ENCODE peak calls at places on chromosomes 4 and X, in seven cellular contexts. D, C, W, M, B, H and F are unnamed samples. For H3K9me3, the result is how much of the 10 kb centered on the place peaks cover.

GRCh38 chr4:18813771-18814170 is 792.2 kb upstream of the LCORL start:
- DNase-seq in D (no peak), C (no peak), W (no peak), M (no peak), B (no peak), H (no peak), F (no peak)

GRCh38 chrX:14351889-14352288 is 177.4 kb upstream of the GLRA2 start:
- DNase-seq in D (no peak), C (no peak), W (no peak), M (no peak), B (no peak), H (no peak), F (no peak)

GRCh38 chrX:9569875-9570274 is 105.0 kb downstream of the TBL1X start:
- DNase-seq in D (no peak), C (no peak), W (no peak), M (no peak), B (no peak), H (no peak), F (no peak)

GRCh38 chrX:129006491-129006890 is 516.8 kb downstream of the SMARCA1 start:
- DNase-seq in D (no peak), C (no peak), W (no peak), M (no peak), B (no peak), H (no peak), F (no peak)

GRCh38 chr4:8854016-8854415 is 17.6 kb downstream of the HMX1 start:
- DNase-seq in D (no peak), C (no peak), W (no peak), M (no peak), B (no peak), H (no peak), F (no peak)

GRCh38 chrX:45515262-45516215 is 314.9 kb upstream of the DIPK2B start:
- DNase-seq in D (peak), C (peak), W (peak), M (peak), B (peak), H (peak), F (no peak)

GRCh38 chr4:7719354-7720174 is 220.1 kb downstream of the AFAP1 start:
- DNase-seq in D (no peak), C (peak), W (peak), M (peak), B (peak), H (peak), F (peak)

GRCh38 chr4:157459789-157460188 is 239.3 kb downstream of the GRIA2 start:
- DNase-seq in D (no peak), C (no peak), W (no peak), M (peak), B (no peak), H (no peak), F (no peak)

GRCh38 chr4:9894604-9895361 is 113.3 kb downstream of the DRD5 start:
- DNase-seq in D (no peak), C (no peak), W (no peak), M (peak), B (no peak), H (no peak), F (no peak)

GRCh38 chr4:140711910-140712309 is 44.3 kb downstream of the TBC1D9 start:
- DNase-seq in D (no peak), C (no peak), W (no peak), M (no peak), B (no peak), H (no peak), F (no peak)

GRCh38 chr4:141702472-141703182 is 66.2 kb downstream of the IL15 start:
- DNase-seq in D (no peak), C (no peak), W (no peak), M (peak), B (no peak), H (no peak), F (no peak)

GRCh38 chrX:118459494-118459893 is 36.1 kb upstream of the DOCK11 start:
- DNase-seq in D (no peak), C (peak), W (no peak), M (peak), B (peak), H (peak), F (peak)

GRCh38 chr4:84493092-84493850 is 5.8 kb downstream of the NKX6-1 start:
- DNase-seq in D (no peak), C (no peak), W (peak), M (peak), B (no peak), H (peak), F (no peak)

GRCh38 chr4:12446237-12446636 is 1017.5 kb upstream of the HS3ST1 start:
- DNase-seq in D (no peak), C (no peak), W (no peak), M (peak), B (no peak), H (no peak), F (no peak)

GRCh38 chrX:154597221-154597620 is 12.3 kb downstream of the CTAG1A start:
- DNase-seq in D (no peak), C (no peak), W (no peak), M (no peak), B (no peak), H (no peak), F (no peak)

GRCh38 chrX:154598656-154599055 is 13.7 kb downstream of the CTAG1A start:
- DNase-seq in D (no peak), C (peak), W (no peak), M (no peak), B (no peak), H (no peak), F (no peak)

GRCh38 chrX:154594491-154594890 is 9.6 kb downstream of the CTAG1A start:
- DNase-seq in D (no peak), C (no peak), W (no peak), M (no peak), B (no peak), H (no peak), F (no peak)

GRCh38 chrX:154595559-154595958 is 10.6 kb downstream of the CTAG1A start:
- DNase-seq in D (no peak), C (no peak), W (no peak), M (no peak), B (no peak), H (no peak), F (no peak)

GRCh38 chrX:154596290-154596929 is 11.5 kb downstream of the CTAG1A start:
- DNase-seq in D (no peak), C (peak), W (peak), M (peak), B (no peak), H (peak), F (no peak)
- H3K9me3 ChIP-seq in D (under half), C (under half), W (under half), M (under half), B (under half), H (under half), F (under half)

GRCh38 chr4:116018831-116019230 is 905.4 kb upstream of the NDST4 start:
- DNase-seq in D (no peak), C (no peak), W (no peak), M (no peak), B (no peak), H (no peak), F (no peak)
- H3K9me3 ChIP-seq in D (under half), C (under half), W (under half), M (under half), B (under half), H (under half), F (under half)

GRCh38 chr4:109315818-109316217 is 13.4 kb upstream of the COL25A1 start:
- DNase-seq in D (no peak), C (no peak), W (no peak), M (no peak), B (peak), H (peak), F (no peak)
- H3K9me3 ChIP-seq in D (under half), C (under half), W (under half), M (under half), B (under half), H (under half), F (under half)

GRCh38 chr4:112357897-112358296 is 60.7 kb downstream of the ALPK1 start:
- DNase-seq in D (no peak), C (no peak), W (no peak), M (no peak), B (no peak), H (no peak), F (no peak)
- H3K9me3 ChIP-seq in D (under half), C (under half), W (under half), M (under half), B (under half), H (under half), F (under half)

DNA sequence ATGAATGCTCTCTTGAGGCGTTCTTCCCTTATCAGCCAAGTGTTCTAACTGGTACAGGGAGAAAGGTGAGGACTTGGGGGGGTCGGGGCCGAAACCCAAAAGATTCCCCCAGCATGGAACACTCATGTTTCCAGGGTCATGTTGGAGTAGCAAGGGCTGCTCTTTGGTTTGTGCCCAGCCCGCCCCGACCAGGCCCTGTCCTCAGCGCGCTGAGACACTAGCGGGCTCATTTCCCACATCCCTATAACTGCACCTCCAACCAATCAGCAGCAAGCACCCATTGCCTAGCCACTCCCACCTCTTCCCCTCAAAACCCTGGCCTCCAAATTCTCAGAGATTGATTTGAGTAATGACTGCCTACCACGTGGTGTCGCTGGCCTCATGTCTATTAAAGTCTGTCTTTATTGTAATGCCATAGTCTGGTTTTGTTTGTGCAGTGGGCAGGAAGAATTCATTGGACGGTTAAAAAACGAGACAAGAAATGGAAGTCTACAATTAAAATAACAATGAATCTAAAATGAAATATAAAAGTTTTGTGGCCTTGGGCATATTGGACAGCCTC is 1928.4 kb downstream of the STIM2 start:
- DNase-seq in D (no peak), C (no peak), W (no peak), M (no peak), B (no peak), H (no peak), F (no peak)
- H3K9me3 ChIP-seq in D (under half), C (under half), W (under half), M (under half), B (under half), H (under half), F (under half)

DNA sequence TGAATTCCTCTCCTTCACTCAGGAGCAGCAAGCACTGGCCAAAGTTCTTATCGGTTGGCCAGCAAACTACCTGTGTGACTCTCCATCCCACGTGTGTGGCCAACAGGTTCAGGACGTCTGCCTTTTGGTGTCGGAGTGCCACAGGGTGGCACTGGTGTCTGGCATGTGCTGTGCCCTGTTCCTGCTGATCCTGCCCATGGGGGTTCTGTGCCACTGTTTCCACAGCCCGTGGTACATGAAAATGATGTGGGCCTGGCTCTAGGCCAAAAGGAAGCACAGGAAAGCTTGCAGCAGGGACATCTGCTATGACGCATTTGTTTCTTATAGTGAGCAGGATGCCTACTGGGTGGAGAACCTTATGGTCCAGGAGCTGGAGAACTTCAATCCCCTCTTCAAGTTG is 4.6 kb upstream of the TLR2 start:
- DNase-seq in D (peak), C (peak), W (no peak), M (no peak), B (no peak), H (no peak), F (no peak)
- H3K9me3 ChIP-seq in D (under half), C (under half), W (under half), M (under half), B (under half), H (under half), F (under half)

GRCh38 chr4:404006-404405 is 66.4 kb downstream of the ZNF141 start:
- DNase-seq in D (no peak), C (no peak), W (no peak), M (no peak), B (no peak), H (no peak), F (no peak)
- H3K9me3 ChIP-seq in D (half or more), C (under half), W (under half), M (under half), B (under half), H (under half), F (under half)

GRCh38 chrX:100647739-100648138 is 3.7 kb downstream of the SRPX2 start:
- DNase-seq in D (no peak), C (no peak), W (no peak), M (no peak), B (no peak), H (no peak), F (no peak)

GRCh38 chrX:100652266-100652665 is 8.3 kb downstream of the SRPX2 start:
- DNase-seq in D (no peak), C (no peak), W (no peak), M (no peak), B (no peak), H (no peak), F (no peak)

GRCh38 chrX:100650841-100651240 is 6.8 kb downstream of the SRPX2 start:
- DNase-seq in D (no peak), C (no peak), W (no peak), M (no peak), B (no peak), H (no peak), F (no peak)

GRCh38 chrX:100648601-100649417 is 4.8 kb downstream of the SRPX2 start:
- DNase-seq in D (no peak), C (no peak), W (peak), M (no peak), B (no peak), H (peak), F (no peak)

GRCh38 chrX:100649550-100650356 is 5.8 kb downstream of the SRPX2 start:
- DNase-seq in D (peak), C (no peak), W (peak), M (peak), B (no peak), H (peak), F (no peak)
- H3K9me3 ChIP-seq in D (under half), C (under half), W (under half), M (under half), B (under half), H (under half), F (under half)

GRCh38 chr4:15740764-15741404 is 37.2 kb upstream of the CD38 start:
- DNase-seq in D (no peak), C (no peak), W (no peak), M (no peak), B (no peak), H (no peak), F (no peak)
- H3K9me3 ChIP-seq in D (under half), C (under half), W (under half), M (under half), B (under half), H (under half), F (under half)